ENCODE peak calls at places on chromosomes 1 and 21, in seven cellular contexts. E is AG04449, T is cardiac muscle cell, M is B cell, D is fibroblast of pulmonary artery, O is GM13977, Y is omental fat pad. W is an unnamed sample.
A peak's percentile ranks its signal among the peaks of the same experiment; 100 is the strongest.

GRCh38 chr1:53122194-53122846 is 20.1 kb downstream of the SLC1A7 start:
- DNase-seq in E (no peak), T (no peak), M (no peak), D (peak; percentile 34), O (no peak), Y (no peak), W (no peak)

GRCh38 chr1:18707696-18708257 is 77.1 kb downstream of the PAX7 start:
- DNase-seq in E (no peak), T (no peak), M (no peak), D (no peak), O (no peak), Y (no peak), W (no peak)

GRCh38 chr1:29635501-29636263 is 399.4 kb downstream of the PTPRU start:
- DNase-seq in E (no peak), T (no peak), M (no peak), D (no peak), O (no peak), Y (no peak), W (no peak)

GRCh38 chr1:85459274-85459673 is 5.7 kb downstream of the DDAH1 start:
- DNase-seq in E (no peak), T (no peak), M (no peak), D (no peak), O (no peak), Y (no peak), W (no peak)

GRCh38 chr1:230073371-230074035 is 6.5 kb downstream of the GALNT2 start:
- DNase-seq in E (peak; percentile 51), T (no peak), M (no peak), D (no peak), O (no peak), Y (no peak), W (no peak)

GRCh38 chr1:6899621-6900020 is 114.4 kb downstream of the CAMTA1 start:
- DNase-seq in E (no peak), T (no peak), M (no peak), D (no peak), O (no peak), Y (no peak), W (no peak)

GRCh38 chr1:44300882-44301281 is 54.2 kb downstream of the ERI3 start:
- DNase-seq in E (no peak), T (no peak), M (no peak), D (no peak), O (no peak), Y (no peak), W (no peak)

GRCh38 chr1:212179394-212180076 is 105.7 kb upstream of the PPP2R5A start:
- DNase-seq in E (peak; percentile 89), T (no peak), M (no peak), D (peak; percentile 69), O (no peak), Y (no peak), W (peak; percentile 89)

GRCh38 chr1:2606806-2607680 is 20.5 kb downstream of the PRXL2B start:
- DNase-seq in E (no peak), T (no peak), M (no peak), D (no peak), O (no peak), Y (no peak), W (no peak)

GRCh38 chr1:113021430-113022085 is 51.4 kb upstream of the LRIG2 start:
- DNase-seq in E (no peak), T (no peak), M (no peak), D (peak; percentile 59), O (no peak), Y (no peak), W (no peak)

GRCh38 chr1:111571987-111572386 is 47.6 kb upstream of the RAP1A start:
- DNase-seq in E (peak; percentile 56), T (no peak), M (no peak), D (peak; percentile 53), O (no peak), Y (no peak), W (peak; percentile 31)

GRCh38 chr1:167332503-167332902 is 111.8 kb downstream of the POU2F1 start:
- DNase-seq in E (peak; percentile 1), T (no peak), M (no peak), D (peak; percentile 40), O (no peak), Y (no peak), W (no peak)

GRCh38 chr1:37556712-37557196 is at the start of gene DNALI1:
- DNase-seq in E (peak; percentile 26), T (peak; percentile 95), M (no peak), D (peak; percentile 93), O (peak; percentile 72), Y (peak; percentile 75), W (peak; percentile 76)

GRCh38 chr1:8643542-8644536 is 173.6 kb downstream of the RERE start:
- DNase-seq in E (no peak), T (no peak), M (peak; percentile 48), D (no peak), O (peak; percentile 55), Y (no peak), W (no peak)

GRCh38 chr1:44347280-44347679 is 7.8 kb downstream of the ERI3 start:
- DNase-seq in E (no peak), T (no peak), M (no peak), D (peak; percentile 39), O (no peak), Y (no peak), W (no peak)

GRCh38 chr21:26529556-26529955 is 43.5 kb downstream of the CYYR1 start:
- DNase-seq in E (no peak), T (no peak), M (no peak), D (no peak), O (no peak), Y (no peak), W (no peak)

GRCh38 chr1:24100945-24101737 is 10.8 kb downstream of the MYOM3 start:
- DNase-seq in E (no peak), T (no peak), M (no peak), D (no peak), O (no peak), Y (no peak), W (no peak)

GRCh38 chr21:44372616-44373015 is 19.2 kb downstream of the TRPM2 start:
- DNase-seq in E (no peak), T (no peak), M (no peak), D (no peak), O (no peak), Y (no peak), W (no peak)

GRCh38 chr1:227447531-227447990 is 115.8 kb upstream of the ZNF678 start:
- DNase-seq in E (no peak), T (no peak), M (no peak), D (peak; percentile 51), O (no peak), Y (no peak), W (no peak)

GRCh38 chr1:3651939-3652537 is at the start of gene TP73:
- DNase-seq in E (no peak), T (no peak), M (peak; percentile 73), D (no peak), O (peak; percentile 84), Y (no peak), W (no peak)
- TF ChIP-seq CTCF in E (no peak), T (no peak), M (no peak), D (no peak), O (no peak), Y (no peak), W (no peak)

GRCh38 chr1:179883040-179883501 is 986 bp downstream of the TOR1AIP1 start:
- DNase-seq in E (no peak), T (no peak), M (peak; percentile 30), D (no peak), O (peak; percentile 21), Y (no peak), W (no peak)

GRCh38 chr1:179879797-179880196 is 2.2 kb upstream of the TOR1AIP2 start:
- DNase-seq in E (no peak), T (no peak), M (no peak), D (no peak), O (peak; percentile 37), Y (no peak), W (no peak)

GRCh38 chr1:179881642-179882252 is 338 bp upstream of the TOR1AIP1 start:
- DNase-seq in E (peak; percentile 65), T (no peak), M (no peak), D (peak; percentile 96), O (no peak), Y (peak; percentile 64), W (peak; percentile 81)

GRCh38 chr1:179883739-179884138 is 1.7 kb downstream of the TOR1AIP1 start:
- DNase-seq in E (no peak), T (peak; percentile 28), M (peak; percentile 19), D (no peak), O (peak; percentile 66), Y (no peak), W (no peak)

GRCh38 chr1:179882253-179883039 is at the start of gene TOR1AIP1:
- DNase-seq in E (peak; percentile 85), T (peak; percentile 98), M (peak; percentile 89), D (peak; percentile 99), O (peak; percentile 88), Y (peak; percentile 67), W (peak; percentile 95)
- TF ChIP-seq CTCF in E (peak; percentile 29), T (peak; percentile 35), M (peak; percentile 59), D (peak; percentile 46), O (peak; percentile 24), Y (peak; percentile 30), W (peak; percentile 19)

GRCh38 chr1:97034651-97035050 is 313.1 kb downstream of the PTBP2 start:
- DNase-seq in E (no peak), T (no peak), M (no peak), D (no peak), O (no peak), Y (no peak), W (no peak)
- TF ChIP-seq CTCF in E (no peak), T (no peak), M (no peak), D (no peak), O (no peak), Y (no peak), W (no peak)

GRCh38 chr1:209199822-209200221 is 383.7 kb upstream of the CAMK1G start:
- DNase-seq in E (no peak), T (peak; percentile 57), M (no peak), D (no peak), O (no peak), Y (no peak), W (no peak)
- TF ChIP-seq CTCF in E (no peak), T (no peak), M (no peak), D (no peak), O (no peak), Y (no peak), W (no peak)

DNA sequence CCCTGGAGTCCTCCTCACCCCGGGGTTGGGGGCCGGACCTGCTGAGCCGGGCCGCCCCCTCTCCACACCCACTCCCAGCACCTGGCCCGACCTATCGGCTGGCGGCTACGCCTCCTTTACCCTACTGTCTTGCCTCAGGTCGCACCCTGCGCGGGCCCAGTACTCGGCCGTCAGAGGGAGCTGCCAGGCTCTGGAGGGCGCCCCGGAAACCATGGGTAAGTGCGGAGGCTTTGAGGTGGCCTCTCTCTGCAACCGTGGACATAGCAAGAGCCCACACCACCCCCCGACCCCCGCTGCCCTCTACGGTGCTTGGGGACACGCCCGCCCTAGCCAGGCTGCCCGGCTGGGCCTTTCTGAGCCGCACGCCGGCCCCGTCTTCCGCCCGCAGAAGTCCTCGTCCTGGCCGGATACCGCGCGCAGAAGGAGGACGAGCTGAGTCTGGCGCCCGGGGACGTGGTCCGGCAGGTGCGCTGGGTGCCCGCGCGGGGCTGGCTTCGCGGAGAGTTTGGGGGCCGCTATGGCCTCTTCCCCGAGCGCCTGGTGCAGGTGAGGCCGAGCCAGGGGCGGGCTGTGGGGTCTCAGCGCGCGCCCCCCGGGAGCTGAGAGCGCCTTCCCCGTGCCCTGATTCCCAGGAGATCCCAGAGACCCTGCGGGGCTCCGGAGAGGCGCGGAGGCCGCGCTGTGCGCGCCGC is at the start of gene SH3D21:
- DNase-seq in E (no peak), T (peak; percentile 86), M (peak; percentile 72), D (no peak), O (peak; percentile 57), Y (no peak), W (no peak)
- TF ChIP-seq CTCF in E (no peak), T (no peak), M (no peak), D (no peak), O (peak; percentile 24), Y (no peak), W (peak; percentile 13)

W was measured in astrocyte of the cerebellum.